ENCODE peak calls at places on chromosome 2, in ten cellular contexts. N is AG04449, L is HepG2, O is PC-9, S is psoas muscle, X is bronchial epithelial cell, H is cardiac muscle cell, F is A549, J is WERI-Rb-1, D is K562. P is an unnamed sample.

GRCh38 chr2:25492726-25493125 is 151.0 kb upstream of the DNMT3A start:
- DNase-seq in X (no peak), O (no peak), L (no peak), S (no peak), H (no peak), N (no peak), J (no peak), D (no peak), F (no peak), P (no peak)

GRCh38 chr2:84022810-84023431 is 436.2 kb downstream of the SUCLG1 start:
- DNase-seq in F (peak), H (peak), L (peak), D (peak), S (no peak), N (peak), X (peak), J (peak), O (peak), P (peak)

GRCh38 chr2:57696016-57696415 is 350.6 kb upstream of the VRK2 start:
- DNase-seq in L (no peak), X (peak), N (no peak), S (no peak), D (no peak), F (peak), O (peak), J (no peak), H (no peak), P (no peak)

GRCh38 chr2:233371608-233372007 is 17.3 kb downstream of the DGKD start:
- DNase-seq in L (no peak), H (no peak), S (no peak), N (no peak), D (no peak), J (no peak), X (no peak), O (no peak), F (no peak), P (no peak)

GRCh38 chr2:54755641-54756326 is 32.3 kb downstream of the EML6 start:
- DNase-seq in F (no peak), X (no peak), L (no peak), H (no peak), O (no peak), N (no peak), S (no peak), J (no peak), D (no peak), P (no peak)

GRCh38 chr2:17719562-17720371 is 33.8 kb downstream of the SMC6 start:
- DNase-seq in N (no peak), X (peak), D (peak), J (no peak), L (no peak), O (no peak), F (peak), H (peak), S (no peak), P (no peak)

GRCh38 chr2:217947341-217948316 is 55.2 kb downstream of the TNS1 start:
- DNase-seq in D (no peak), J (peak), L (no peak), H (no peak), X (no peak), F (no peak), S (no peak), O (no peak), N (no peak), P (no peak)

GRCh38 chr2:84905181-84906107 is at the start of gene TMSB10:
- DNase-seq in J (peak), O (peak), D (peak), L (peak), F (peak), X (peak), N (no peak), H (peak), S (peak), P (no peak)

DNA sequence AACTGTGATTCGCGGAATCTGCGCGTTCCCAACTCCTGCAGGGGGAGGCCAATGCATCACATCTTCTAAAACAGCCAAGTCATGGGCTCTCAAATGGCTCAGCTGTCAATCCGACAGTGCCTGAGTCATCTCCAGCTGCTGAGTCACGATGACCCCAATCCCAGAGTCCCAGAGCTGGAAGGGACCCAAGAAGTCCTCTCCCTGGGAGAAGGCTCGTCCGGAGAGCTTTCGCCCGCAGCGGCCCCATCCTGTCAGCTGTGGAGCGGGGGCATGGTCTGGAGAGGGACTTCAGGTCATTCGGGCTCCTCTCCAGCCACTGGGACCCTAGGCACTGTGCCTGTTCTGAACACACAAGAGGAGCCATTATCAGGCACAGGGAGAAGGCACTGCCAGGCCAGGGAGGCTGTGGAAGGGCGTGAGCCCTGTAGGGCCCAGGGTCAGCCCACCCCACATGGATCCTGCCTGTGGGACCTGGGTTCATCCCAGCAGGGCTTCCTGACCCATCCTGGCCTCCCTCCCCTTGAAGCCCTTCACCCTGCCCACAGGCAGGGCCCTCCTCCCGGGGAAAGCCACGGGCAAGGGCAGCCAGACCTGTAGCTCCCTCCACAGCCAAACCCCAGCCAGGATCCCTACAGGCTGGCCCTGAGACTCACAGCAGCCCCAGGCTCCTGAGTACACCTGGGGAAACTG is 47.6 kb upstream of the GPC1 start:
- DNase-seq in D (peak), H (peak), S (peak), O (peak), J (no peak), F (peak), N (peak), X (peak), L (peak), P (peak)
- TF ChIP-seq CTCF in D (no peak), H (peak), S (no peak), O (no peak), J (no peak), F (no peak), N (no peak), X (no peak), L (no peak), P (no peak)

GRCh38 chr2:39120521-39120770 is 405 bp downstream of the SOS1 start:
- DNase-seq in F (no peak), L (no peak), S (no peak), H (no peak), N (no peak), D (no peak), J (no peak), O (no peak), X (no peak), P (no peak)
- H3K4me3 ChIP-seq in F (peak), L (peak), S (peak), H (peak), N (peak), D (peak), J (peak), O (peak), X (peak), P (peak)

GRCh38 chr2:70785137-70785911 is 5.1 kb downstream of the FIGLA start:
- DNase-seq in F (peak), L (peak), J (peak), X (peak), H (peak), D (peak), O (no peak), N (no peak), S (no peak), P (no peak)
- TF ChIP-seq CTCF in F (peak), L (peak), J (peak), X (peak), H (peak), D (peak), O (peak), N (peak), S (peak), P (peak)

DNA sequence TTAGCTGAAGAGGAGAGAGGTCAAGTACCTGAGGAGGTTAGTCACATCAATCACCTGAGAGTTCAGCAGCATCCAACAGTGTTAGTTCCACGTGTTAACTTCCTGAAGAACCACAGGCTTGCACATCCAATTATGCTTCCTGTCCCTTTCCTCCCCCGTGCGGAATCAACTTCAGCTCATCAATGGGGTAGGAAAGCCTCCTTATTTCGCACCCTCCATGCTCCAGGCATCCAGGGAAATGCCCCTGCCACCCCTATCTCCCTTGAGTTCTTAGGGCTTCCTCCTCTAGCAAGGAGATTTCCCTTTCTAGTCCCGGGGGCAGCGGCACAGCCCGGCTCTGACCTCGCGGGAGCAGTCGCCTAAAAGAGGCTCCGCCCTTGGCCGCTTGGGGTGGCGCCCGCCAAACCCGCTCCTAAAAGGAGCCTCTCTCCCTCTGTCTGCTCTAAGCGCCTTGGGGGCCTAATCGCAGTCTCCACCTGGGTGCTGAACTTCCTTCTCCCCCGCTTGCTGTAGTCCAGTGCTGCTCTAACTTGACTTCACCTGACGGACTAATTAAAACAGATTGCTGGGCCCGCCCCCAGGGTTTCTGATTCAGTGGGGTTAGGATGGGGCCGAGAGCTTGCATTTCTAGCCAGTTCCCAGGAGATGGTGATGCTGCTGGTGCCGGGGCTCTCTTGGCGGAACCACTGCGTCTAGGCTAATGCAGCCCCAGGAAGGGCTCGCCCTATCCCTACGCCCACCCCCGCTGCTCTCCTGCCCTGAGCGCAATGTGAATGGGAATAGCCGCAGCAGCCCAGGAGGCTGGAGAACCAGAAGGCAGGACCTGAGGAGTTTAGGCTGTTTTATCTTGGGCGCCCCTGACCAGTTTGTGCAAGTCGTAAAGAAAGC is 3.4 kb upstream of the TET3 start:
- DNase-seq in X (peak), H (no peak), N (no peak), S (peak), D (peak), F (peak), L (peak), J (no peak), O (no peak), P (no peak)
- H3K4me3 ChIP-seq in X (peak), H (peak), N (peak), S (peak), D (peak), F (peak), L (peak), J (no peak), O (no peak), P (peak)